ENCODE peak calls at places on chromosomes 1 and 21, in nine cellular contexts. N is tibial artery; A is stomach; D is mesendoderm; V is mesenchymal stem cell; B is heart right ventricle; Y is CD8-positive, alpha-beta memory T cell; I is heart left ventricle; T is ovary. G is an unnamed sample. For H3K4me1, the result is how much of the 10 kb centered on the place peaks cover.

GRCh38 chr1:20233394-20233793 is 47.1 kb upstream of the PLA2G2C start:
- DNase-seq in N (no peak), A (no peak), D (peak), V (peak), B (no peak), Y (no peak), I (no peak), T (no peak), G (no peak)

GRCh38 chr1:214709241-214709640 is 106.2 kb downstream of the CENPF start:
- DNase-seq in N (no peak), A (no peak), D (no peak), V (peak), B (no peak), Y (no peak), I (no peak), T (no peak), G (no peak)

GRCh38 chr1:221117548-221117951 is 238.3 kb downstream of the HLX start:
- DNase-seq in N (peak), A (no peak), D (no peak), V (peak), B (peak), Y (no peak), I (peak), T (no peak), G (no peak)

GRCh38 chr1:55284856-55285255 is 69.7 kb upstream of the USP24 start:
- DNase-seq in N (no peak), A (no peak), D (peak), V (peak), B (no peak), Y (no peak), I (no peak), T (peak), G (no peak)

GRCh38 chr1:230090194-230090711 is 23.2 kb downstream of the GALNT2 start:
- DNase-seq in N (no peak), A (no peak), D (no peak), V (peak), B (no peak), Y (no peak), I (no peak), T (no peak), G (no peak)

GRCh38 chr1:115717541-115717940 is 51.0 kb downstream of the CASQ2 start:
- DNase-seq in N (no peak), A (peak), D (peak), V (peak), B (no peak), Y (no peak), I (no peak), T (no peak), G (peak)

GRCh38 chr1:157369808-157370521 is 182.3 kb downstream of the FCRL5 start:
- DNase-seq in N (no peak), A (peak), D (peak), V (peak), B (no peak), Y (peak), I (no peak), T (no peak), G (no peak)

GRCh38 chr21:43808367-43808766 is 19.0 kb downstream of the RRP1 start:
- DNase-seq in N (no peak), A (no peak), D (no peak), V (no peak), B (no peak), Y (no peak), I (no peak), T (no peak), G (no peak)

GRCh38 chr1:182164273-182164672 is 102.8 kb upstream of the ZNF648 start:
- DNase-seq in N (no peak), A (no peak), D (no peak), V (no peak), B (no peak), Y (no peak), I (no peak), T (peak), G (no peak)

GRCh38 chr1:156073740-156074139 is 8.5 kb downstream of the MEX3A start:
- DNase-seq in N (no peak), A (no peak), D (peak), V (no peak), B (no peak), Y (no peak), I (peak), T (no peak), G (no peak)

GRCh38 chr1:156073110-156073693 is 9.1 kb downstream of the MEX3A start:
- DNase-seq in N (no peak), A (no peak), D (no peak), V (no peak), B (no peak), Y (no peak), I (peak), T (no peak), G (no peak)

GRCh38 chr1:156075158-156075557 is 7.1 kb downstream of the MEX3A start:
- DNase-seq in N (no peak), A (no peak), D (no peak), V (no peak), B (no peak), Y (no peak), I (peak), T (no peak), G (no peak)

GRCh38 chr1:156075775-156076204 is 6.5 kb downstream of the MEX3A start:
- DNase-seq in N (no peak), A (no peak), D (no peak), V (no peak), B (no peak), Y (no peak), I (peak), T (no peak), G (no peak)

DNA sequence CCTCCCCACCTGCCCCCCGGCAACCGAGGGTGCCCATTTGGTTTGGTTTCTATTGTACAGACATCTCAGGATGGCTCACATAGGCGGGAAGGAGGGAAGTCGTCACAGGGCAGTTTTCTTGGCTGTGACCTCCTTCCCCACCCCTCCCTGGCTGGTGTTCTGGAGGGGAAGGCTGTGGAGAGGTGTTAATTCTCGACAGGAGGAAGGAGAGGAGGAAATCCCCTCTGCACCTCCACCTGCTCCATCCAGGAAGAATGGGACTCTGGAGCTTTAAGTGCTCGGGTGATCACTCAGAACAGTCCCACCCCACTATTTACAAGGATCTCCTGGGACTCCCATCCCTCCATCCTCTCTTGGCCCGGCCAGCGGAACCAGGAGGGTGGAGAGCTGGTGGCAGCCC is 7.6 kb downstream of the MEX3A start:
- DNase-seq in N (no peak), A (no peak), D (peak), V (no peak), B (no peak), Y (no peak), I (peak), T (no peak), G (no peak)
- H3K4me3 ChIP-seq in N (no peak), A (no peak), D (no peak), V (no peak), B (no peak), Y (no peak), I (no peak), T (no peak), G (no peak)

DNA sequence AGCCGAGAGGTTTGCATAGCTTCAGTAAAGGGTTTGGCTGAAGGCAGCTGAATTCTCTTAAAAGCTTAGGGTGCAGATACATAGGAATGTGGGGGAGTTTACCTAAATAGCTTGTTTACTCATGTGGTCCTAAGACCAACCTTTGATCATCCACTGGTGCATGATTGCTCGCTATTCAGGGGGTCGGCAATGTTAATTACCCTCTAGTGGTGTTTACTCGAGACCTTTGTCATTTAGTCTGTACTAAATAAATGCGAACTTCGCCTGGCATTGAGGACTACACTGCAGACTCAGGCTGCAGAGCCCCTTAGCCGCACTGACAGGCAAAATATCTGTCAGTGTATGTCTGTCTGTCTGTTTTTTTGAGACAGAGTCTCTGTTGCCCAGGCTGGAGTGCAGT is 31.8 kb downstream of the TMEM63A start:
- DNase-seq in N (no peak), A (no peak), D (no peak), V (no peak), B (no peak), Y (no peak), I (no peak), T (no peak), G (no peak)
- H3K4me1 ChIP-seq in N (under half), A (under half), D (under half), V (under half), B (under half), Y (half or more), I (under half), T (under half), G (under half)

DNA sequence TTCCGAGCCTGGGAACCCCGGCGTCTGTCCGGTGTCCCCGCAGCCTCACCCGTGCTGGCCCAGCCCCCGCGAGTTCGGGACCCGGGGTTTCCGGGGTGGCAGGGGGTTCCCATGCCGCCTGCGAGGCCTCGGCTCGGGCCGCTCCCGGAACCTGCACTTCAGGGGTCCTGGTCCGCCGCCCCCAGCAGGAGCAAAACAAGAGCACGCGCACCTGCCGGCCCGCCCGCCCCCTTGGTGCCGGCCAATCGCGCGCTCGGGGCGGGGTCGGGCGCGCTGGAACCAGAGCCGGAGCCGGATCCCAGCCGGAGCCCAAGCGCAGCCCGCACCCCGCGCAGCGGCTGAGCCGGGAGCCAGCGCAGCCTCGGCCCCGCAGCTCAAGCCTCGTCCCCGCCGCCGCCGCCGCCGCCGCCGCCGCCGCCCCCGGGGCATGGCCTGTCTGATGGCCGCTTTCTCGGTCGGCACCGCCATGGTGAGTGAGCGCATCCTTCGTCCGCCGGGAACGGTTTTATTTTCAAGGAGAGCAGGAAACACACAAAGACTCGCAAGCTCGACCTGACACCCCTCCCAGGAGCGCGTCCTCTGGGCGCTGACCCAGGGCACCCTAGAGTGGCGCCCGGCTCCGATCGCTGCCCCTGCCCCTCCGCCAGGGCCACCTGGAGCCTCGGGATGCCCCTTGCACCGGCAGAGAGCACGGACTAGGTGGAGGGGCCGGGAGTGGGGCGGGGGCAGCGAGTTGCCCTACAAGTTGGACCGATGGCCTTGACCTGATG is at the start of gene ABCG1:
- DNase-seq in N (peak), A (peak), D (peak), V (no peak), B (peak), Y (peak), I (no peak), T (no peak), G (no peak)
- H3K4me3 ChIP-seq in N (peak), A (peak), D (no peak), V (peak), B (peak), Y (peak), I (peak), T (peak), G (peak)

GRCh38 chr1:165634154-165634921 is 3.3 kb downstream of the MGST3 start:
- DNase-seq in N (no peak), A (no peak), D (peak), V (no peak), B (no peak), Y (no peak), I (no peak), T (no peak), G (no peak)
- H3K4me1 ChIP-seq in N (half or more), A (under half), D (under half), V (under half), B (half or more), Y (under half), I (half or more), T (under half), G (under half)

DNA sequence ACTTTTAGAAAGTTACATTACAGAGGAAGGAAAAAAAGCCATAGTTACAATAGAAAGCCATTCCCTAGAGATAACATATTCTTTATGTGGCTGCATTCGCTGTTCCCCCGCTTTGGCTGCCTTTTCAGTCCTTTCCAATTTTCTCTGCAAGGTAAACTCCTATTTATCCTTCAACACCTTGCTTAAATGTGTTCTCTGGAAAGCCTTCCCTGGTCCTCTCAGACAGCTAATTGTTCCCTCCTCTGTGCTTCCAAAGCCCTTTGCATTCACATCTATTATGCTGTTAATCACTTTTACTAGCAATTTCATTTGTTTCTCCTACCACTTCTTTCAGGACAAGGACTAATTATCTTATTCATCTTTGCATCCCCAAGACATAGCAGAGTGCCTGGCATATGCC is 1.6 kb downstream of the PHC2 start:
- DNase-seq in N (no peak), A (no peak), D (no peak), V (no peak), B (no peak), Y (no peak), I (no peak), T (no peak), G (no peak)
- H3K4me3 ChIP-seq in N (no peak), A (no peak), D (no peak), V (no peak), B (no peak), Y (no peak), I (peak), T (no peak), G (no peak)

G was measured in lung.